ENCODE peak calls at places on chromosomes 1 and 21, in seven cellular contexts. I is endothelial cell of umbilical vein, J is transverse colon, U is GM12878, M is upper lobe of left lung, K is esophagus muscularis mucosa, O is spleen. T is an unnamed sample. For H3K9me3, the result is how much of the 10 kb centered on the place peaks cover.

GRCh38 chr1:67431869-67432578 is 1.8 kb upstream of the SERBP1 start:
- DNase-seq in I (no peak), J (no peak), U (no peak), M (no peak), K (no peak), O (no peak), T (no peak)

GRCh38 chr1:153945131-153945794 is 1.3 kb downstream of the DENND4B start:
- DNase-seq in I (peak), J (peak), U (no peak), M (peak), K (no peak), O (peak), T (no peak)

GRCh38 chr1:161068306-161069200 is 1.1 kb downstream of the ARHGAP30 start:
- DNase-seq in I (no peak), J (peak), U (peak), M (peak), K (no peak), O (peak), T (no peak)

GRCh38 chr21:34280987-34281386 is 82.8 kb upstream of the KCNE2 start:
- DNase-seq in I (no peak), J (no peak), U (no peak), M (no peak), K (no peak), O (no peak), T (peak)

GRCh38 chr1:27405074-27405473 is 12.7 kb downstream of the GPR3 start:
- DNase-seq in I (no peak), J (no peak), U (no peak), M (no peak), K (no peak), O (no peak), T (no peak)

GRCh38 chr1:219347843-219348475 is 174.3 kb downstream of the LYPLAL1 start:
- DNase-seq in I (no peak), J (no peak), U (no peak), M (peak), K (peak), O (peak), T (no peak)

GRCh38 chr1:220594356-220594755 is 66.4 kb downstream of the MARK1 start:
- DNase-seq in I (peak), J (no peak), U (no peak), M (no peak), K (no peak), O (no peak), T (no peak)

GRCh38 chr1:56376188-56376984 is 203.0 kb downstream of the PLPP3 start:
- DNase-seq in I (peak), J (peak), U (no peak), M (no peak), K (no peak), O (no peak), T (no peak)

GRCh38 chr1:1616045-1616821 is 933 bp downstream of the MIB2 start:
- DNase-seq in I (peak), J (peak), U (no peak), M (peak), K (no peak), O (no peak), T (no peak)

GRCh38 chr1:211320980-211321379 is 5.7 kb upstream of the TRAF5 start:
- DNase-seq in I (no peak), J (no peak), U (no peak), M (no peak), K (no peak), O (no peak), T (no peak)

GRCh38 chr1:6491076-6491449 is 404 bp downstream of the PLEKHG5 start:
- DNase-seq in I (no peak), J (no peak), U (no peak), M (no peak), K (no peak), O (no peak), T (no peak)

GRCh38 chr1:2125375-2126211 is 69.0 kb downstream of the FAAP20 start:
- DNase-seq in I (no peak), J (no peak), U (no peak), M (no peak), K (no peak), O (peak), T (no peak)

GRCh38 chr21:35257413-35257812 is 208.3 kb upstream of the RUNX1 start:
- DNase-seq in I (peak), J (peak), U (no peak), M (peak), K (no peak), O (no peak), T (no peak)

GRCh38 chr1:45375104-45376090 is 35.2 kb upstream of the MUTYH start:
- DNase-seq in I (no peak), J (no peak), U (no peak), M (no peak), K (no peak), O (no peak), T (no peak)

GRCh38 chr1:220906561-220907334 is 27.5 kb downstream of the HLX start:
- DNase-seq in I (no peak), J (no peak), U (no peak), M (no peak), K (no peak), O (no peak), T (no peak)

GRCh38 chr1:234437423-234438171 is 41.4 kb downstream of the TARBP1 start:
- DNase-seq in I (peak), J (no peak), U (no peak), M (no peak), K (no peak), O (no peak), T (no peak)

GRCh38 chr1:110150330-110151174 is at the start of gene SLC6A17:
- DNase-seq in I (peak), J (no peak), U (no peak), M (no peak), K (no peak), O (peak), T (no peak)

GRCh38 chr1:92356956-92357355 is 58.1 kb downstream of the RPAP2 start:
- DNase-seq in I (no peak), J (no peak), U (no peak), M (no peak), K (no peak), O (no peak), T (no peak)

GRCh38 chr1:29921741-29922140 is 685.4 kb downstream of the PTPRU start:
- DNase-seq in I (no peak), J (no peak), U (no peak), M (no peak), K (no peak), O (no peak), T (no peak)

GRCh38 chr1:205074513-205074912 is 9.7 kb downstream of the TMEM81 start:
- DNase-seq in I (no peak), J (no peak), U (no peak), M (no peak), K (no peak), O (no peak), T (no peak)

GRCh38 chr21:38671716-38672115 is 134.0 kb upstream of the ETS2 start:
- DNase-seq in I (no peak), J (no peak), U (no peak), M (no peak), K (no peak), O (no peak), T (no peak)

GRCh38 chr1:1631793-1632420 is at the start of gene MMP23B:
- DNase-seq in I (no peak), J (no peak), U (no peak), M (no peak), K (no peak), O (peak), T (no peak)

GRCh38 chr1:11569954-11570353 is 84.3 kb downstream of the FBXO2 start:
- DNase-seq in I (no peak), J (no peak), U (no peak), M (no peak), K (no peak), O (no peak), T (no peak)

GRCh38 chr1:98732985-98733781 is 71.7 kb downstream of the SNX7 start:
- DNase-seq in I (no peak), J (no peak), U (peak), M (no peak), K (no peak), O (no peak), T (no peak)

GRCh38 chr1:30788580-30789387 is 31.2 kb upstream of the LAPTM5 start:
- DNase-seq in I (no peak), J (no peak), U (no peak), M (no peak), K (no peak), O (peak), T (no peak)

GRCh38 chr1:193462629-193463320 is 276.4 kb upstream of the B3GALT2 start:
- DNase-seq in I (peak), J (no peak), U (no peak), M (no peak), K (no peak), O (no peak), T (no peak)

GRCh38 chr1:106173101-106173500 is 883.4 kb upstream of the PRMT6 start:
- DNase-seq in I (no peak), J (no peak), U (no peak), M (no peak), K (no peak), O (no peak), T (no peak)

GRCh38 chr1:58968360-58968952 is 184.6 kb upstream of the JUN start:
- DNase-seq in I (peak), J (peak), U (peak), M (peak), K (no peak), O (peak), T (no peak)

GRCh38 chr1:109531205-109531779 is 8.4 kb upstream of the GPR61 start:
- DNase-seq in I (no peak), J (no peak), U (no peak), M (no peak), K (no peak), O (no peak), T (no peak)

GRCh38 chr1:11156441-11156840 is 32.7 kb upstream of the ANGPTL7 start:
- DNase-seq in I (peak), J (no peak), U (no peak), M (no peak), K (no peak), O (no peak), T (no peak)

GRCh38 chr1:172040466-172040865 is 199.2 kb downstream of the DNM3 start:
- DNase-seq in I (peak), J (no peak), U (no peak), M (no peak), K (no peak), O (no peak), T (no peak)

GRCh38 chr21:40846057-40846456 is 901 bp downstream of the DSCAM start:
- DNase-seq in I (no peak), J (no peak), U (no peak), M (no peak), K (peak), O (no peak), T (no peak)

GRCh38 chr1:84721152-84721551 is 30.9 kb upstream of the SSX2IP start:
- DNase-seq in I (no peak), J (no peak), U (no peak), M (no peak), K (no peak), O (no peak), T (no peak)

GRCh38 chr1:206029484-206029883 is 5.8 kb upstream of the CTSE start:
- DNase-seq in I (no peak), J (no peak), U (no peak), M (peak), K (no peak), O (no peak), T (no peak)

GRCh38 chr1:239184581-239185244 is 201.7 kb upstream of the CHRM3 start:
- DNase-seq in I (no peak), J (no peak), U (no peak), M (no peak), K (no peak), O (no peak), T (no peak)

GRCh38 chr1:245822997-245823396 is 668.2 kb downstream of the KIF26B start:
- DNase-seq in I (no peak), J (no peak), U (no peak), M (no peak), K (no peak), O (no peak), T (peak)

GRCh38 chr1:76868154-76868882 is 1.0 kb downstream of the ST6GALNAC5 start:
- DNase-seq in I (peak), J (no peak), U (no peak), M (no peak), K (no peak), O (peak), T (no peak)

GRCh38 chr1:69109276-69109675 is 458.4 kb upstream of the LRRC7 start:
- DNase-seq in I (no peak), J (no peak), U (no peak), M (no peak), K (no peak), O (no peak), T (no peak)

GRCh38 chr1:5967351-5968160 is 24.7 kb downstream of the NPHP4 start:
- DNase-seq in I (no peak), J (no peak), U (no peak), M (no peak), K (no peak), O (no peak), T (no peak)

GRCh38 chr1:18893120-18893519 is 9.2 kb downstream of the ALDH4A1 start:
- DNase-seq in I (no peak), J (no peak), U (no peak), M (no peak), K (no peak), O (no peak), T (no peak)

GRCh38 chr1:26335774-26336476 is 18.0 kb downstream of the CRYBG2 start:
- DNase-seq in I (no peak), J (no peak), U (no peak), M (no peak), K (no peak), O (no peak), T (no peak)
- TF ChIP-seq CTCF in I (no peak), J (no peak), U (no peak), M (no peak), K (no peak), O (no peak), T (no peak)

GRCh38 chr21:46109251-46110221 is 11.6 kb downstream of the COL6A2 start:
- DNase-seq in I (no peak), J (no peak), U (no peak), M (peak), K (peak), O (peak), T (peak)
- H3K9me3 ChIP-seq in I (under half), J (under half), U (under half), M (under half), K (under half), O (under half), T (under half)

GRCh38 chr1:64139877-64140276 is 63.5 kb upstream of the UBE2U start:
- DNase-seq in I (no peak), J (no peak), U (no peak), M (no peak), K (no peak), O (no peak), T (no peak)
- TF ChIP-seq POLR2AphosphoS5 in I (no peak), J (no peak), U (no peak), M (no peak), K (no peak), O (no peak), T (no peak)

GRCh38 chr1:81304187-81304586 is 496.5 kb upstream of the ADGRL2 start:
- DNase-seq in I (no peak), J (no peak), U (no peak), M (no peak), K (no peak), O (no peak), T (no peak)

GRCh38 chr1:81305997-81306452 is 494.7 kb upstream of the ADGRL2 start:
- DNase-seq in I (peak), J (no peak), U (no peak), M (no peak), K (no peak), O (no peak), T (no peak)
- TF ChIP-seq CTCF in I (peak), J (peak), U (no peak), M (peak), K (peak), O (no peak), T (no peak)

GRCh38 chr1:3956527-3957170 is 56.6 kb upstream of the C1orf174 start:
- DNase-seq in I (no peak), J (no peak), U (no peak), M (no peak), K (no peak), O (no peak), T (no peak)
- H3K9me3 ChIP-seq in I (under half), J (under half), U (under half), M (under half), K (under half), O (under half), T (under half)

GRCh38 chr1:25150998-25151397 is 81.3 kb downstream of the SYF2 start:
- DNase-seq in I (no peak), J (no peak), U (no peak), M (no peak), K (no peak), O (no peak), T (no peak)
- TF ChIP-seq POLR2AphosphoS5 in I (no peak), J (no peak), U (no peak), M (no peak), K (no peak), O (no peak), T (no peak)

GRCh38 chr1:54054438-54054749 is 986 bp downstream of the TCEANC2 start:
- DNase-seq in I (peak), J (no peak), U (no peak), M (no peak), K (no peak), O (no peak), T (no peak)
- TF ChIP-seq CTCF in I (no peak), J (no peak), U (no peak), M (no peak), K (no peak), O (no peak), T (no peak)

GRCh38 chr1:114033219-114033706 is 54.0 kb downstream of the OLFML3 start:
- DNase-seq in I (no peak), J (no peak), U (no peak), M (no peak), K (no peak), O (no peak), T (no peak)
- H3K9me3 ChIP-seq in I (under half), J (under half), U (under half), M (under half), K (under half), O (under half), T (under half)

T was measured in vagina.